ENCODE peak calls at places on chromosomes 11 and 22, in six cellular contexts. G is GM06990, Y is Peyer's patch, A is kidney, F is HAP-1, U is sigmoid colon. P is an unnamed sample.

GRCh38 chr11:92296138-92296515 is 71.5 kb downstream of the FAT3 start:
- DNase-seq in A (no peak), Y (no peak), U (no peak), F (no peak), G (no peak), P (no peak)

GRCh38 chr11:64060263-64060860 is 24.6 kb downstream of the FLRT1 start:
- DNase-seq in Y (no peak), F (no peak), A (no peak), U (no peak), G (no peak), P (no peak)

GRCh38 chr11:27444801-27445215 is 27.8 kb downstream of the LGR4 start:
- DNase-seq in A (no peak), F (peak; percentile 100), G (no peak), Y (no peak), U (no peak), P (peak; percentile 81)

GRCh38 chr11:112173152-112173551 is 2.2 kb upstream of the BCO2 start:
- DNase-seq in A (no peak), G (no peak), Y (no peak), U (no peak), F (no peak), P (no peak)

GRCh38 chr11:61543606-61544306 is 35.2 kb downstream of the LRRC10B start:
- DNase-seq in F (no peak), A (no peak), Y (no peak), U (no peak), G (no peak), P (no peak)

GRCh38 chr11:105022527-105022926 is 441 bp downstream of the CASP5 start:
- DNase-seq in G (no peak), A (no peak), Y (no peak), U (no peak), F (no peak), P (no peak)

GRCh38 chr11:71499546-71499945 is 27.5 kb upstream of the KRTAP5-7 start:
- DNase-seq in U (no peak), F (no peak), A (no peak), G (no peak), Y (no peak), P (no peak)

GRCh38 chr11:134596404-134596803 is 184.4 kb upstream of the B3GAT1 start:
- DNase-seq in Y (no peak), A (no peak), G (no peak), F (no peak), U (no peak), P (no peak)

GRCh38 chr22:44994399-44995281 is 15.2 kb downstream of the PHF21B start:
- DNase-seq in G (no peak), A (no peak), Y (no peak), U (no peak), F (no peak), P (no peak)

GRCh38 chr11:47616726-47617416 is 22.7 kb upstream of the C1QTNF4 start:
- DNase-seq in A (no peak), F (peak; percentile 21), Y (no peak), G (no peak), U (peak; percentile 71), P (no peak)

GRCh38 chr11:129374081-129374992 is 1.3 kb upstream of the BARX2 start:
- DNase-seq in U (no peak), A (no peak), Y (peak; percentile 66), G (peak; percentile 12), F (no peak), P (peak; percentile 24)

GRCh38 chr11:90134420-90135003 is at the start of gene NAALAD2:
- DNase-seq in G (peak; percentile 21), Y (peak; percentile 48), A (peak; percentile 82), U (peak; percentile 62), F (peak; percentile 80), P (peak; percentile 70)

GRCh38 chr11:76850815-76851214 is 9.9 kb upstream of the ACER3 start:
- DNase-seq in G (no peak), F (no peak), Y (no peak), U (no peak), A (no peak), P (no peak)

GRCh38 chr11:2175659-2176058 is 4.0 kb upstream of the TH start:
- DNase-seq in Y (no peak), G (no peak), A (no peak), F (no peak), U (no peak), P (no peak)

GRCh38 chr22:45999379-45999971 is 22.5 kb upstream of the WNT7B start:
- DNase-seq in U (peak; percentile 57), F (no peak), Y (peak; percentile 31), G (no peak), A (peak; percentile 50), P (no peak)

GRCh38 chr22:44172370-44173108 is 8.2 kb upstream of the PARVG start:
- DNase-seq in F (no peak), U (peak; percentile 82), A (peak; percentile 77), Y (peak; percentile 31), G (peak; percentile 50), P (no peak)

GRCh38 chr22:25085930-25086901 is 113.4 kb upstream of the CRYBB3 start:
- DNase-seq in U (no peak), A (peak; percentile 86), G (peak; percentile 41), F (no peak), Y (no peak), P (no peak)

GRCh38 chr11:119403021-119403420 is 20.0 kb downstream of the THY1 start:
- DNase-seq in G (no peak), F (no peak), Y (no peak), A (no peak), U (no peak), P (no peak)

GRCh38 chr22:20131593-20131855 is at the start of gene ZDHHC8:
- DNase-seq in F (no peak), Y (peak; percentile 69), A (no peak), G (peak; percentile 56), U (no peak), P (no peak)

P was measured in neuronal stem cell.